ENCODE peak calls at places on chromosome 4, in five cellular contexts. I is Peyer's patch, V is uterus, Z is GM06990, R is OCI-LY7. X is an unnamed sample. For H3K36me3, the result is how much of the 10 kb centered on the place peaks cover.

GRCh38 chr4:183185018-183185417 is 86.0 kb downstream of the WWC2 start:
- DNase-seq in I (no peak), Z (peak), V (no peak), R (no peak), X (no peak)

GRCh38 chr4:15077969-15078368 is 75.7 kb downstream of the CPEB2 start:
- DNase-seq in R (no peak), Z (no peak), I (no peak), V (no peak), X (no peak)

GRCh38 chr4:74608151-74608949 is 163.4 kb downstream of the AREG start:
- DNase-seq in Z (no peak), V (no peak), R (no peak), I (no peak), X (no peak)

GRCh38 chr4:40395908-40396806 is 61.0 kb downstream of the CHRNA9 start:
- DNase-seq in I (no peak), V (peak), Z (no peak), R (no peak), X (peak)

GRCh38 chr4:41044165-41044564 is 170.2 kb downstream of the APBB2 start:
- DNase-seq in R (peak), V (no peak), Z (no peak), I (no peak), X (no peak)

GRCh38 chr4:93217423-93217822 is 611.1 kb upstream of the ATOH1 start:
- DNase-seq in I (no peak), V (no peak), Z (no peak), R (no peak), X (no peak)

GRCh38 chr4:88729146-88729755 is 31.6 kb upstream of the NAP1L5 start:
- DNase-seq in V (no peak), Z (no peak), R (no peak), I (no peak), X (no peak)

GRCh38 chr4:159484049-159484448 is 381.2 kb downstream of the RAPGEF2 start:
- DNase-seq in Z (no peak), R (no peak), I (no peak), V (no peak), X (no peak)

GRCh38 chr4:183659919-183660318 is 826 bp downstream of the TRAPPC11 start:
- DNase-seq in Z (no peak), I (no peak), V (no peak), R (no peak), X (no peak)

GRCh38 chr4:17760602-17761001 is 20.8 kb downstream of the FAM184B start:
- DNase-seq in R (no peak), V (no peak), I (no peak), Z (no peak), X (no peak)

GRCh38 chr4:184383497-184384055 is 90.8 kb downstream of the IRF2 start:
- DNase-seq in Z (no peak), R (no peak), I (no peak), V (peak), X (no peak)

GRCh38 chr4:118981839-118982381 is 93.3 kb downstream of the SYNPO2 start:
- DNase-seq in V (peak), I (peak), R (peak), Z (no peak), X (no peak)

GRCh38 chr4:182885022-182885737 is 32.0 kb downstream of the DCTD start:
- DNase-seq in R (no peak), V (no peak), I (no peak), Z (no peak), X (no peak)

GRCh38 chr4:38687571-38688011 is 23.6 kb downstream of the KLF3 start:
- DNase-seq in R (no peak), V (no peak), I (no peak), Z (no peak), X (no peak)

GRCh38 chr4:166309286-166309685 is 436.2 kb downstream of the TLL1 start:
- DNase-seq in V (no peak), I (no peak), Z (no peak), R (no peak), X (no peak)

GRCh38 chr4:74439952-74440351 is 5.0 kb upstream of the AREG start:
- DNase-seq in R (no peak), V (no peak), Z (no peak), I (no peak), X (no peak)

DNA sequence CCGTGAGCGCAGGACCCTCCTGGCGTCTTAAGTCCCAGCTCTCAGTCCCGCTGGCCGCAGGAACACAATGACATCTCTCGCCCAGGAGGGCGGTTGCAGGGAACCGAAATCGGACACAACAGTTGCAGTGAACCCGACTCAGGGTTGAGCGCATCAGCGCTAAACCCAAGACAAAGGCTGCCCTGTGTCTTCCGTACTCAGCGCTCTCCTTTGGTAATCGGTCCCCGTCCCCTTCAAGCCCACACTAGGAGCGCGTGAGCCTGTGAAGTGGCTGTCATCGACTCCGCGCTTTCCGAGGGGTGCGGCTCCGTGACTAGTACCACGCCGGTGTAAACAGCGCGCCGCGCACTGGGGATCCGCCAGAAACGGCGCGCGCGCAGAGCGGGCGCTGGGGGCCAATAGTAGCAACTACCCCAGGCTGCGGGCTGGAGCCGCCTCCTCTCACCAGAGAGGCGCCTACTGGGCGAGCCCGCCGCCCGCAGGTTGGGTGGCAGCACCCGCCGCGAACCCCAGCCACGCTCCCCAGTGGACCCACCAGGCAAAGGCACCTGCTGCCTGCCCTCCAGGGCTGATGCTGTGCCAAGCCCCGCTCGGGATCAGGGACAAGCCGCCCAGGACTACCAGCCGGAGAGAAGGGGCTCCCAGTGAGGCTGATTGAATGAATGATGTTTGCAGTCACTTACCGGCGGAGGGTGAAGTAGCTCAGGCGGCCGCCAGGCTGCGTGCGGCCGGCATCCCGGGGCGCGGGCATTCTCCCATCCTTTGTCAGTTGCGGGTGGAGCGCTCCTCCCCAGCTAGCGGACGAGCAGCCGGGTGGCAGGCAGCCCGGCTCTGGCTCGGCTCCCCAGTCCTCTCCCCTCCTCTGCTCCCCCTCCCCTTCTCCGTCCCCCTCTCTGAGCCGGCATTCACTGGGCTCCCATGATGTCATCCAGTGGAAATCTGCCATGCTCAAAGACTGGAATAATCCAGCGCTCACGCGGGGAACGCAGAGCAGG is 370.4 kb upstream of the SMIM31 start:
- DNase-seq in V (peak), R (no peak), Z (no peak), I (no peak), X (no peak)
- TF ChIP-seq CTCF in V (no peak), R (no peak), Z (no peak), I (no peak), X (no peak)

GRCh38 chr4:3516061-3516835 is 16.0 kb downstream of the LRPAP1 start:
- DNase-seq in Z (no peak), V (no peak), I (no peak), R (no peak), X (peak)

GRCh38 chr4:3518511-3518880 is 13.7 kb downstream of the LRPAP1 start:
- DNase-seq in Z (no peak), R (no peak), I (no peak), V (no peak), X (peak)

GRCh38 chr4:3516836-3517730 is 15.1 kb downstream of the LRPAP1 start:
- DNase-seq in Z (no peak), I (no peak), R (no peak), V (no peak), X (peak)

GRCh38 chr4:3518941-3519340 is 13.3 kb downstream of the LRPAP1 start:
- DNase-seq in V (no peak), Z (no peak), I (no peak), R (no peak), X (no peak)

DNA sequence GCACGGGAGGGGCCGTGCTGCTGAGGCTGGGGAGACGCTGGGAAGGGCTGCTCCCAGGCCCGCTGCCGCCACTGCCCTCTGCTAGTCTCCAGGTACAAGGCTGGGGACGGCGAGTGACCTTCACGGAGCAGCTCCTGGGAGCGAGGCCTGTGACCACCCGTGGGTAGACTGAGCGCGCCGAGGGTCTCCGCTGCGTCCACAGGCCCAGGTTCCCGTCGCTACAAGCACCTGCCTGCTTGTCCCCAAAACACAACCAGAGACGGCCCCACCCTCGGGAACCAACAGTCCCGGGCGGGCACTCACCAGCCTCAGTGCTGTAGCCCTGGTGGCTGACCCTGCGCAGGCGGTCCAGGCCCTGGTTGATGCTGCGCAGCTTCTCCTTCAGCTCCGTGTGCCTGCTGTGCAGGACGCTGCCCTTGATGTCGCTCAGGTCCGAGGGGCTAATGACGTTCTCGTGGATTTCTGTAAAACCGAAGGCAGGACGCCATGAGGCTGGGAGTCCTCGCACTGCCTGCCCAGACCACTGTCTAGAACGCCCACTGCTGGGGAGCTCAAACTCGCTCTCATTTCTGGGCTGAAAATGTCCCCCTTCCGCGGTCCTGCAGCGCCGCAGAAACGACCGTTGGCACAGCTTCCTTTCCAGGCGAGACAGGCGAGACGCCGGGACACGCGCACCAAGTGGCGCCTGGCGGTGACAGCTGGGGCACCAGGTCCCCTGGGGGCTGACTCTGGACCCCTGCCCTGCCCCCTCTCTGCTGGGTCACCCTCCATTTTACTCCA is 14.3 kb downstream of the LRPAP1 start:
- DNase-seq in I (no peak), V (no peak), Z (no peak), R (no peak), X (no peak)
- H3K36me3 ChIP-seq in I (under half), V (under half), Z (under half), R (half or more), X (under half)

GRCh38 chr4:186554890-186555827 is at the start of gene MTNR1A:
- DNase-seq in R (no peak), V (no peak), I (no peak), Z (no peak), X (peak)
- TF ChIP-seq CTCF in R (no peak), V (no peak), I (no peak), Z (no peak), X (peak)

DNA sequence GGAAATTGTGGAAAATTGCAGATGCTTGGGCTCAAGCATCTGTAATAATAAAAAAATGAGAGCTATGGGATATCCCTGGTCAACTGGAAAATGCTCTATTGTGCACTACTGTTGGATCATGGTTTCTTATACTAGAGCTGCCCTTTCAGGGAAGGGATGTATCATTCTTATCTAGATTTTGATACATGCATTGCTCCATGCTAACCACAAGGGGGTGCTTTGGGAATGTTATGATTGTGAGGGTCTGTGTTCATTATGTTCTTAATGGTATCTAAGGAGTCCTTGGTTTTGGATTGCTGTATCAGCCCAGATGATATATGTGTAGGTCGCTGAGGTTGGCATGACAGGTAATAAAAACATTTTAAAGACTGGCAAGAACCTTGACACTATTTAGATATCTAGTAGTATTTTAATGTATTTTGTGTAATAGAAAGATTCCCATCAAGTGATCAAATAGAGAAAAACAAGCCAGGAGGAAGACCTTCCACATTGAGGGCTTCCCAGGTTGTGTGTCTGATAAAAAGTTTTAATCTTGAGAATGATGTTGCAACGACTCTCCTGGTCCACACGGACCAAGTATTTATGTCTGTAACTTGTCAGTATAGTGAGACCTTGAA is 49.2 kb upstream of the TLR2 start:
- DNase-seq in R (peak), I (no peak), V (no peak), Z (no peak), X (no peak)
- H3K36me3 ChIP-seq in R (half or more), I (under half), V (under half), Z (under half), X (under half)

GRCh38 chr4:87032884-87033533 is 98.2 kb downstream of the AFF1 start:
- DNase-seq in Z (no peak), R (no peak), V (no peak), I (no peak), X (no peak)

GRCh38 chr4:87034527-87034926 is 99.7 kb downstream of the AFF1 start:
- DNase-seq in R (no peak), Z (no peak), I (no peak), V (no peak), X (no peak)

GRCh38 chr4:87031946-87032345 is 97.1 kb downstream of the AFF1 start:
- DNase-seq in V (no peak), I (no peak), Z (no peak), R (no peak), X (no peak)

GRCh38 chr4:87035881-87036509 is 101.2 kb downstream of the AFF1 start:
- DNase-seq in R (peak), V (no peak), I (no peak), Z (no peak), X (no peak)

GRCh38 chr4:87033902-87034301 is 99.1 kb downstream of the AFF1 start:
- DNase-seq in R (no peak), Z (no peak), V (no peak), I (no peak), X (no peak)
- TF ChIP-seq CTCF in R (peak), Z (no peak), V (no peak), I (no peak), X (no peak)

DNA sequence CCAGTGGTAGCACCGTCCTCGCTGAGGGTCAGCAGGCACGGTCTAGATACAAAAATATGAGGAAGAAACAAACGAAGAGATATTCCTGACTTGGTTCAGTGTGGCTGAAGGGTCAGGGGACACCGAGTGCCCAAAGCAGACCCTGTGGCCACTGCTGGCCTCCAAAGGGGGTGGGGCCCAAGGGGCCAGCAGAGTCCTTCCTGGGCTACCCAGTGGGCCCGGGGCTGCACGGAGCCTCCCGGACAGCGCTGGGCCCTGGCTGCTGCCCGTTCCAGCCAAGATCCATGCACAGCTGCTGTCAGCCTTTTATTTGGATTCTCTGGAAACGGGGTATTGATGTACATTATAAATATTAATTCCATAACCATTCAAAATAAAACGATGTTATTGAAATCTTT is 20.4 kb downstream of the NELFA start:
- DNase-seq in R (no peak), I (no peak), V (no peak), Z (no peak), X (no peak)
- H3K36me3 ChIP-seq in R (half or more), I (under half), V (under half), Z (under half), X (under half)

DNA sequence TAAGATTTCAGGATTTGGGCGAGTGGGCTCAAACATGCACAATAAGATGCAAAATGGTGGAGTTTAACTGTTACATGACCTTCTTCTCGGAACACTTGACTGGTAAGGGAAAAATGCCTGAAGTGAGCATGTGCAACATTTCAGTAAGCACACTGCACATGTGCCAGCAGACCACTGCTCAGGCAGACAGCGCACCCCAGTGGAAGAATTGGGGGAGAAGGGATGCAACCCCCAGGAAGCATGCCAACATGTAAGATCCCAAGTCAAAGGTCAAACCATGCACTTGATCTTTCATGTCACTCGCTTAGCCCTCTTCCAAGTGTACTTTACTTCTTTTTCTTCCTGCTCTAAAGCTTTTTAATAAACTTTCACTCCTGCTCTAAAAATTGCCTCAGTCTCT is 256.3 kb downstream of the CENPC start:
- DNase-seq in I (no peak), V (no peak), R (peak), Z (no peak), X (no peak)
- TF ChIP-seq CTCF in I (no peak), V (no peak), R (peak), Z (peak), X (no peak)

DNA sequence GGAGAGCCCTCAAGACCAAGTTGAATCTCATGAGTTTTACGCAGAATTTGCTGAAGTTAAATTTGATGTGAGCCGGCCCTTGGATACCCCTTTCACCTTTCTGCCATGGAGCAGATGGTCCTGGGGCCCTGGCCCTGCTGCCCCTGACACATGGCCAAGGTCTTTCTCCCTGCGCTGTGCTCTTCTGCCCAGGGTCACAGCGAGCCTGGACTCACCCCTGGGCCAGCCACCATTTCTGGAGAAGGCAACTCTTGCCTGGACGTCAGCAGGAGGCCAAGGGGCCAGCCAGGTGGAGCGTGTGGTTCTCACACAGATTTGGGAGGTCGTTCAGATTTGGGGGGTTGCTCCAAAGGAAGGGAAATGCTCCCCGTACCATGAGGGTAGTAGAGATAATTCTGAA is 30.0 kb downstream of the PCGF3 start:
- DNase-seq in R (no peak), I (no peak), V (no peak), Z (no peak), X (no peak)
- H3K36me3 ChIP-seq in R (half or more), I (under half), V (under half), Z (under half), X (under half)

DNA sequence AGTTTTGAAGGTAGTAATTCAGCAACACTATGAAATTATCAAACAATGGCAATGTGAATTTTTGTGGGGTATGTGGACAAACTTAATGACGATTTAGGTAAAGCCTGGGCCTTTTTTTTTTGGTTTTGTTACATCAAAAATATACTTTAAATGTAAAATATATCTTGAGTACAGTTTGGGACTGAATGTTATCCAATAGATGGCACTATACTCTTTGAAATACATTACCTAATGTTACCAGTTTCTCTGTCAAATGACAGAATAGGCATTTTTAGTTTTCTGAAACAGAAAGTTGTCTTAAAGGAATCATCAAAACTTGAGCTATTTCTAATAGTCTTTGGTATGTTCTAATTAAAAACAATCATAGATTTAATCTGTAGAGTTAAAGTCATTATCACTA is 1651.9 kb downstream of the C4orf33 start:
- DNase-seq in V (no peak), I (no peak), Z (no peak), R (peak), X (no peak)
- TF ChIP-seq CTCF in V (no peak), I (no peak), Z (no peak), R (peak), X (no peak)

DNA sequence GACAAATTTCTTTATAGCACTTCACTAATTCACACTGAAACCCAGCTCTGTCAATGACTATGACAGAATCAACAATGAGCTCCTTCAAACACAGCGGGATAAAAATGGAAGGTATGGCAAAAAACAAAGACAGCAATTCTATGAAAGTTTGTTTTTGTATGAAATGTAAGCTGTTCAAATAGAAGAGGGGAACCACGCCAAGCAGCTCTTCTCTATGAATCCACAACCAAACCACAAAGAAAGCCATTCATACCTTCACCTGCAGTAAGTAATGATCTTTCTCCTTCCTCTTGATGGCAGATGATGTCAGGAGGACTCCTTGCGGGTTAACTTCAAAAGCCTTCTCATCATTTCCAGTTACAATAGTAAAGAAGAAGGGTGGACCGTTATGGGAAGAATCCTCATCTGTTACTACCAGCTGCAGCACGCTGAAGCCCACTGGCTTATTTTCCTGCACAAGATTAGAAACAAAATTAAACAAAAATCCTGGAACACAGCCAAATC is 48.8 kb upstream of the MTNR1A start:
- DNase-seq in Z (no peak), I (no peak), V (no peak), R (no peak), X (no peak)
- H3K36me3 ChIP-seq in Z (under half), I (under half), V (under half), R (under half), X (under half)

X was measured in mucosa of descending colon.